ENCODE peak calls at places on chromosome 11, in eight cellular contexts. T, H, V, P, C, J, N and U are unnamed samples.

GRCh38 chr11:126317681-126318641 is 14.1 kb downstream of the DCPS start:
- DNase-seq in T (peak), H (peak), V (no peak), P (no peak), C (no peak), J (peak), N (peak), U (no peak)

GRCh38 chr11:15711311-15711710 is 596.6 kb downstream of the INSC start:
- DNase-seq in T (no peak), H (no peak), V (no peak), P (no peak), C (no peak), J (no peak), N (no peak), U (no peak)

GRCh38 chr11:128908391-128909246 is 17.5 kb downstream of the KCNJ5 start:
- DNase-seq in T (peak), H (peak), V (peak), P (no peak), C (no peak), J (peak), N (peak), U (no peak)

GRCh38 chr11:70423523-70424505 is 25.5 kb downstream of the CTTN start:
- DNase-seq in T (peak), H (peak), V (no peak), P (no peak), C (peak), J (no peak), N (no peak), U (no peak)

GRCh38 chr11:120908521-120909181 is 115.3 kb upstream of the TBCEL start:
- DNase-seq in T (no peak), H (no peak), V (no peak), P (no peak), C (no peak), J (no peak), N (peak), U (no peak)

GRCh38 chr11:279040-279965 is 1.1 kb downstream of the NLRP6 start:
- DNase-seq in T (no peak), H (no peak), V (no peak), P (peak), C (no peak), J (no peak), N (no peak), U (no peak)

GRCh38 chr11:133070790-133071189 is 461.5 kb downstream of the OPCML start:
- DNase-seq in T (no peak), H (no peak), V (no peak), P (no peak), C (no peak), J (no peak), N (no peak), U (no peak)

GRCh38 chr11:33630936-33631748 is 69.5 kb downstream of the C11orf91 start:
- DNase-seq in T (no peak), H (no peak), V (no peak), P (no peak), C (no peak), J (no peak), N (peak), U (no peak)

GRCh38 chr11:128814856-128815705 is 52.0 kb downstream of the KCNJ1 start:
- DNase-seq in T (peak), H (peak), V (no peak), P (peak), C (peak), J (no peak), N (peak), U (no peak)

GRCh38 chr11:108817971-108818370 is 153.1 kb downstream of the DDX10 start:
- DNase-seq in T (no peak), H (no peak), V (no peak), P (no peak), C (no peak), J (no peak), N (peak), U (no peak)